ENCODE peak calls at places on chromosomes 2 and 18, in six cellular contexts. P is ovary, L is K562, W is fibroblast of lung, R is fibroblast of pulmonary artery, I is foreskin fibroblast. T is an unnamed sample.

GRCh38 chr2:44528595-44528994 is 166.8 kb downstream of the CAMKMT start:
- DNase-seq in P (no peak), L (no peak), W (peak; percentile 80), R (peak; percentile 71), I (peak; percentile 62), T (no peak)

GRCh38 chr2:196341318-196341841 is 170.0 kb upstream of the STK17B start:
- DNase-seq in P (no peak), L (no peak), W (no peak), R (no peak), I (no peak), T (no peak)

GRCh38 chr2:630451-631320 is 46.5 kb downstream of the TMEM18 start:
- DNase-seq in P (no peak), L (no peak), W (no peak), R (no peak), I (no peak), T (no peak)

GRCh38 chr2:207762146-207762545 is 7.6 kb downstream of the FZD5 start:
- DNase-seq in P (no peak), L (no peak), W (no peak), R (no peak), I (no peak), T (no peak)

GRCh38 chr2:6654279-6654678 is 211.4 kb downstream of the CMPK2 start:
- DNase-seq in P (no peak), L (no peak), W (no peak), R (no peak), I (no peak), T (no peak)

GRCh38 chr18:596288-596881 is 403 bp upstream of the CLUL1 start:
- DNase-seq in P (peak; percentile 34), L (peak; percentile 88), W (no peak), R (no peak), I (no peak), T (no peak)

GRCh38 chr2:160842286-160842685 is 317.9 kb upstream of the TANK start:
- DNase-seq in P (no peak), L (no peak), W (no peak), R (no peak), I (no peak), T (no peak)

GRCh38 chr2:73210696-73211095 is 3.3 kb upstream of the SMYD5 start:
- DNase-seq in P (no peak), L (no peak), W (no peak), R (no peak), I (no peak), T (no peak)

GRCh38 chr2:86476092-86476491 is 34.9 kb downstream of the KDM3A start:
- DNase-seq in P (no peak), L (no peak), W (peak; percentile 56), R (peak; percentile 61), I (peak; percentile 39), T (no peak)

DNA sequence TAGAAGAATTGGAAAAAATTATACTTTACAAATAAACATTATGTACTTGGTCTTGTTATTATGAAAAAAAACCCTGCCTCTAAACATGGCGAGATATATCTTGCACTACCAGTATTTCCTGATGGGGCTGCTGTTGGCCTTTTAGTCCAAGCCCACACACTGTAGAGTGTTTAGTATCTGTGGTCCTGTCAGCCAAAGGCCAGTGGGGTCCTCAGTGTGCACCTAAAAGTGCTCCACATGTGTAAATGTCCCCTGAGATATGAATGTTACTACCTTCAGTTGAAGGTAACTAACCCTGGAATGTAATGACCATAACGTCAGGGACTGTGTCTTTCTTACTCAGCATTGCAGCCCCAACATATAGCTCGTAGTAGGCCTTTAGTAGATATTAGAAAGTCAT is 71.1 kb upstream of the HK2 start:
- DNase-seq in P (no peak), L (peak; percentile 15), W (no peak), R (no peak), I (no peak), T (no peak)
- TF ChIP-seq CTCF in P (no peak), L (peak; percentile 54), W (no peak), R (no peak), I (no peak), T (no peak)

GRCh38 chr2:31089645-31090044 is 48.6 kb downstream of the GALNT14 start:
- DNase-seq in P (no peak), L (no peak), W (no peak), R (no peak), I (no peak), T (no peak)
- TF ChIP-seq CTCF in P (no peak), L (no peak), W (no peak), R (no peak), I (no peak), T (no peak)

GRCh38 chr2:216695401-216695821 is at the start of gene IGFBP5:
- DNase-seq in P (peak; percentile 98), L (no peak), W (peak; percentile 96), R (peak; percentile 81), I (peak; percentile 66), T (peak; percentile 85)
- TF ChIP-seq CTCF in P (peak; percentile 36), L (no peak), W (peak; percentile 13), R (no peak), I (peak; percentile 15), T (peak; percentile 41)

DNA sequence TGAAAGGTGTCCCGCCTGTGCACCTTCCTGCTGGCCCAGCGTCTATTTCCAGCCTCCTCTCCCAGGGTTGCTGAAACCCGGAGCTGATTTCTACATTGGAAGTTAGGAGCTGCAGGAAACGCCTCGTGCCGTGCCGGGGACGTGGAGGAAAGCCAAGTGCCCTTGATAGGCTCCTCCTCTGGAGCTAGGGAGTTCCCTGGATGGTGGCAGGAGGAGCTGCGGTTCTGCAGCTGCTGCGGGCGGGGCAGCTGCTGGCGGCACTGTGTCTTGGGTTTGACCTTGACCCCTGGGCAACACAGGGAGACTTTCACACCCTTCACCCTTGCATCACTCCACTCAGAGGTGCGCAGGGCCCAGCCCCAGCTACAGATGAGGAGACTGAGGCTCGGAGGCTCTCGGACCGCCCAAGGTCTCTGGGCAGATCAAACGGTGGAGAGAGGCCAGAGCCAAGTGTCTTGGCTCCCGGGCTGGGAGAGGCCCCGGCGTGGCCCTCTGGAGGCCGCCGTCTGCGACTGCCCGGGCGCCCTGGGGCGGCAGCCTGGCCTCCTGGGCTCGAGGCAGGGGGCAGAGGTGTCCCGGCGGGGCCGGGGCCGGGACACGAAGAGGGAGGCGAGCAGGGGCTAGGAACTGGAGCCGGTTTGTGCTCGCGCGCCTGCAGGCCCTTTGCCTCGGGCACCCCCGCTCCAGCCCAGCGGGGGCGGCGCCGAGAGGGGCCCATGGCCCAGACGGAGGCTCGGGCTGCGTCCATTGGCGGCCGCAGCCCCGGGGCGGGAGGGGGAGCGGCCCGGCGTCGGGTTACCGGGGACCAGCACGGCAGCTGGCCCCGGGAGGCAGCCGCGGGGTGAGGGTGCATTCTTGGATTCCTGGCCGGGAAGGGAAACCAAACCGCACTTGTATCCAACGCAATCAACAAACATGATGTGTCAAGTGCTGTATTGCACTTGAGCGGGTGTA is 129.7 kb upstream of the SLC1A4 start:
- DNase-seq in P (peak; percentile 90), L (peak; percentile 90), W (peak; percentile 96), R (peak; percentile 91), I (peak; percentile 97), T (no peak)
- TF ChIP-seq CTCF in P (no peak), L (peak; percentile 9), W (no peak), R (no peak), I (no peak), T (peak; percentile 38)

DNA sequence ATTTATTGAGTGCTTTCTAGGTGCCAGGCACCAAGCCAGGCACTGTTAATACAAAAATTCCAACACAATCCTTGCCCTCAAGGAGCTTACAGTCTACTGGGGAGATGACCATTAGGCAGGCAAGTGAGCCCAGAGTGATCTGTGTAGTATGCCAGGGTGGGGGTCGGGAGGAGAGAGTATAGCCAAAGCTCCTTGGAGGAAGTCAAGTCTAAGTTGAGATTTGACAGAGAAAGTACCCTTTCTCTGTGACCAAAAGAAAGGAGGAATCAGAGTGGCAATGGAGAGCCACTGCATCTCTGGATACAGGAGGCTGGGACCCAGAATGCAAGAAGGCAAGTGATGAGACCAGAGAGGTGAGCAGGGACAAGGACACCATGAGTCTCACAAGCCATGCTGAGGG is 7.5 kb downstream of the ANKRD53 start:
- DNase-seq in P (no peak), L (no peak), W (no peak), R (no peak), I (no peak), T (no peak)
- TF ChIP-seq CTCF in P (no peak), L (no peak), W (no peak), R (no peak), I (no peak), T (no peak)

T was measured in type B pancreatic cell.